ENCODE peak calls at places on chromosome 11, in five cellular contexts. G is nucleus accumbens, V is T-cell, B is amniotic stem cell, I is osteocyte. D is an unnamed sample.
A peak's percentile ranks its signal among the peaks of the same experiment; 100 is the strongest.

GRCh38 chr11:103729653-103730052 is 306.8 kb upstream of the DDI1 start:
- DNase-seq in G (no peak), V (no peak), B (no peak), I (no peak), D (no peak)

GRCh38 chr11:102341844-102342318 is 5.1 kb upstream of the BIRC2 start:
- DNase-seq in G (peak; percentile 14), V (peak; percentile 71), B (peak; percentile 35), I (no peak), D (peak; percentile 62)

GRCh38 chr11:62459080-62459479 is 40.2 kb downstream of the SCGB1A1 start:
- DNase-seq in G (no peak), V (no peak), B (no peak), I (no peak), D (no peak)

GRCh38 chr11:96311120-96311568 is 31.9 kb downstream of the MAML2 start:
- DNase-seq in G (no peak), V (no peak), B (no peak), I (no peak), D (no peak)

GRCh38 chr11:103959279-103959930 is 77.0 kb upstream of the DDI1 start:
- DNase-seq in G (no peak), V (no peak), B (no peak), I (no peak), D (no peak)

GRCh38 chr11:2178906-2179494 is 7.4 kb upstream of the TH start:
- DNase-seq in G (no peak), V (no peak), B (no peak), I (no peak), D (no peak)

GRCh38 chr11:132396318-132396717 is 1025.9 kb downstream of the NTM start:
- DNase-seq in G (no peak), V (no peak), B (no peak), I (no peak), D (no peak)

GRCh38 chr11:32723332-32723731 is 71.1 kb downstream of the CCDC73 start:
- DNase-seq in G (no peak), V (no peak), B (no peak), I (no peak), D (no peak)

GRCh38 chr11:11620966-11621880 is 582 bp downstream of the GALNT18 start:
- DNase-seq in G (no peak), V (no peak), B (no peak), I (no peak), D (peak; percentile 26)

GRCh38 chr11:123195182-123196059 is at the start of gene CLMP:
- DNase-seq in G (no peak), V (no peak), B (peak; percentile 32), I (no peak), D (no peak)

GRCh38 chr11:121508449-121508848 is 55.7 kb upstream of the SORL1-AS1 start:
- DNase-seq in G (no peak), V (peak; percentile 15), B (no peak), I (peak; percentile 6), D (no peak)

GRCh38 chr11:64793271-64794160 is 9.5 kb downstream of the MAP4K2 start:
- DNase-seq in G (no peak), V (no peak), B (no peak), I (no peak), D (no peak)

GRCh38 chr11:119342362-119343130 is 1.9 kb upstream of the C1QTNF5 start:
- DNase-seq in G (no peak), V (no peak), B (no peak), I (no peak), D (no peak)

GRCh38 chr11:110000045-110000502 is 93.1 kb upstream of the ZC3H12C start:
- DNase-seq in G (no peak), V (no peak), B (peak; percentile 56), I (no peak), D (no peak)

GRCh38 chr11:65903068-65903481 is 2.9 kb upstream of the FOSL1 start:
- DNase-seq in G (no peak), V (no peak), B (peak; percentile 64), I (peak; percentile 81), D (no peak)

GRCh38 chr11:112620621-112621394 is 340.4 kb upstream of the NCAM1 start:
- DNase-seq in G (no peak), V (no peak), B (no peak), I (no peak), D (no peak)

GRCh38 chr11:64237484-64237951 is 3.1 kb downstream of the VEGFB start:
- DNase-seq in G (no peak), V (no peak), B (no peak), I (no peak), D (no peak)

GRCh38 chr11:72041364-72042058 is 38.8 kb downstream of the NUMA1 start:
- DNase-seq in G (peak; percentile 89), V (peak; percentile 38), B (peak; percentile 72), I (peak; percentile 90), D (no peak)

GRCh38 chr11:71962428-71963038 is 33.7 kb downstream of the RNF121 start:
- DNase-seq in G (no peak), V (no peak), B (no peak), I (no peak), D (no peak)

GRCh38 chr11:63240791-63241379 is 2.5 kb downstream of the SLC22A25 start:
- DNase-seq in G (no peak), V (no peak), B (no peak), I (no peak), D (no peak)

GRCh38 chr11:27416568-27417176 is 53.7 kb upstream of the CCDC34 start:
- DNase-seq in G (no peak), V (no peak), B (no peak), I (no peak), D (no peak)

GRCh38 chr11:8009856-8010255 is 22.7 kb downstream of the EIF3F start:
- DNase-seq in G (no peak), V (no peak), B (no peak), I (peak; percentile 48), D (no peak)

GRCh38 chr11:11582261-11582701 is 39.5 kb downstream of the GALNT18 start:
- DNase-seq in G (peak; percentile 44), V (no peak), B (no peak), I (peak; percentile 13), D (no peak)

GRCh38 chr11:20671856-20672546 is 2.6 kb downstream of the NELL1 start:
- DNase-seq in G (no peak), V (no peak), B (no peak), I (no peak), D (no peak)

GRCh38 chr11:11757871-11758270 is 83.9 kb upstream of the USP47 start:
- DNase-seq in G (no peak), V (no peak), B (no peak), I (no peak), D (no peak)